ENCODE peak calls at places on chromosomes 5 and 9, in four cellular contexts. One of them, this sample, is unnamed.

GRCh38 chr9:1759901-1760300 is 255.2 kb upstream of the SMARCA2 start:
- DNase-seq in left ventricle myocardium inferior: no peak
- DNase-seq in MM.1S: peak
- DNase-seq in fibroblast of lung: no peak
- DNase-seq in this sample: no peak

GRCh38 chr9:100281069-100281468 is 71.7 kb downstream of the TEX10 start:
- DNase-seq in left ventricle myocardium inferior: no peak
- DNase-seq in MM.1S: no peak
- DNase-seq in fibroblast of lung: no peak
- DNase-seq in this sample: no peak

GRCh38 chr9:106878081-106878837 is 15.3 kb downstream of the ZNF462 start:
- DNase-seq in left ventricle myocardium inferior: no peak
- DNase-seq in MM.1S: no peak
- DNase-seq in fibroblast of lung: no peak
- DNase-seq in this sample: no peak

GRCh38 chr9:14661421-14662059 is 31.7 kb downstream of the ZDHHC21 start:
- DNase-seq in left ventricle myocardium inferior: no peak
- DNase-seq in MM.1S: peak
- DNase-seq in fibroblast of lung: peak
- DNase-seq in this sample: no peak

GRCh38 chr5:177023247-177023703 is 779 bp downstream of the ZNF346 start:
- DNase-seq in left ventricle myocardium inferior: no peak
- DNase-seq in MM.1S: no peak
- DNase-seq in fibroblast of lung: no peak
- DNase-seq in this sample: no peak

GRCh38 chr9:126705767-126706697 is 92.3 kb downstream of the LMX1B start:
- DNase-seq in left ventricle myocardium inferior: peak
- DNase-seq in MM.1S: peak
- DNase-seq in fibroblast of lung: peak
- DNase-seq in this sample: no peak

GRCh38 chr9:98344581-98344980 is 89.1 kb upstream of the TBC1D2 start:
- DNase-seq in left ventricle myocardium inferior: no peak
- DNase-seq in MM.1S: no peak
- DNase-seq in fibroblast of lung: no peak
- DNase-seq in this sample: no peak

GRCh38 chr9:37027582-37028424 is 6.3 kb downstream of the PAX5 start:
- DNase-seq in left ventricle myocardium inferior: peak
- DNase-seq in MM.1S: peak
- DNase-seq in fibroblast of lung: peak
- DNase-seq in this sample: no peak

GRCh38 chr5:31007672-31008071 is 185.8 kb upstream of the CDH6 start:
- DNase-seq in left ventricle myocardium inferior: no peak
- DNase-seq in MM.1S: no peak
- DNase-seq in fibroblast of lung: no peak
- DNase-seq in this sample: no peak

GRCh38 chr5:74363603-74364205 is 276.8 kb downstream of the ENC1 start:
- DNase-seq in left ventricle myocardium inferior: no peak
- DNase-seq in MM.1S: no peak
- DNase-seq in fibroblast of lung: no peak
- DNase-seq in this sample: no peak

GRCh38 chr5:116423091-116423490 is 151.5 kb downstream of the SEMA6A start:
- DNase-seq in left ventricle myocardium inferior: no peak
- DNase-seq in MM.1S: no peak
- DNase-seq in fibroblast of lung: no peak
- DNase-seq in this sample: no peak

GRCh38 chr9:20394928-20395327 is 227.4 kb downstream of the MLLT3 start:
- DNase-seq in left ventricle myocardium inferior: no peak
- DNase-seq in MM.1S: no peak
- DNase-seq in fibroblast of lung: no peak
- DNase-seq in this sample: no peak

GRCh38 chr5:103938151-103938671 is 375.6 kb upstream of the NUDT12 start:
- DNase-seq in left ventricle myocardium inferior: no peak
- DNase-seq in MM.1S: no peak
- DNase-seq in fibroblast of lung: peak
- DNase-seq in this sample: no peak

GRCh38 chr5:41788800-41789395 is 81.3 kb downstream of the OXCT1 start:
- DNase-seq in left ventricle myocardium inferior: no peak
- DNase-seq in MM.1S: no peak
- DNase-seq in fibroblast of lung: peak
- DNase-seq in this sample: peak

GRCh38 chr5:65858316-65858715 is 68.1 kb upstream of the ERBIN start:
- DNase-seq in left ventricle myocardium inferior: no peak
- DNase-seq in MM.1S: no peak
- DNase-seq in fibroblast of lung: no peak
- DNase-seq in this sample: no peak

GRCh38 chr5:95620870-95621838 is 1.3 kb downstream of the GPR150 start:
- DNase-seq in left ventricle myocardium inferior: peak
- DNase-seq in MM.1S: no peak
- DNase-seq in fibroblast of lung: no peak
- DNase-seq in this sample: no peak

GRCh38 chr9:133305731-133306130 is 30.3 kb downstream of the SURF6 start:
- DNase-seq in left ventricle myocardium inferior: no peak
- DNase-seq in MM.1S: no peak
- DNase-seq in fibroblast of lung: no peak
- DNase-seq in this sample: no peak

GRCh38 chr9:133237271-133237731 is 28.3 kb upstream of the OBP2B start:
- DNase-seq in left ventricle myocardium inferior: no peak
- DNase-seq in MM.1S: no peak
- DNase-seq in fibroblast of lung: no peak
- DNase-seq in this sample: no peak

GRCh38 chr9:96125624-96126023 is 176.4 kb downstream of the HSD17B3 start:
- DNase-seq in left ventricle myocardium inferior: no peak
- DNase-seq in MM.1S: no peak
- DNase-seq in fibroblast of lung: no peak
- DNase-seq in this sample: no peak

DNA sequence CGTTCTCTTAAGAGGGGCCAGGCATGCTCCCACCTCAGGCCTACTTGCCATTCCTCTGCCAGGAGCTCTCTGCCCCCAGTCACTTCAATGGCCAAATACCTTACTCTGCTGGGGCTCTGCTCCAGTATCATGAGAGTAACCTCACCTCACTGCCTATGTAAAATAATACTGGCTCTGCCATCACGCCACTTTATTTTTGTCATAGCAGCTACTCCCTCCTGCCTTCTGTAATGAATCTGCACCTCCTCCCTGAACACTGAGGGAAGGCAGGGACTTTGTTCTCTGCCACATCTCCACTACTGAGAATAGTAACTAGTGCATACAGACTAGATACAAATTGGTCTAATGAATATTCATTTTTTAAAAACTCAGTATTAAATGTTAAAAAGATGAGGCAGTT is 33.8 kb downstream of the MACROH2A1 start:
- DNase-seq in left ventricle myocardium inferior: no peak
- DNase-seq in MM.1S: no peak
- DNase-seq in fibroblast of lung: no peak
- DNase-seq in this sample: no peak
- TF ChIP-seq CTCF in left ventricle myocardium inferior: no peak
- TF ChIP-seq CTCF in MM.1S: no peak
- TF ChIP-seq CTCF in fibroblast of lung: no peak
- TF ChIP-seq CTCF in this sample: no peak

GRCh38 chr5:39420482-39421145 is 4.2 kb downstream of the DAB2 start:
- DNase-seq in left ventricle myocardium inferior: peak
- DNase-seq in MM.1S: no peak
- DNase-seq in fibroblast of lung: peak
- DNase-seq in this sample: no peak
- H3K4me3 ChIP-seq in left ventricle myocardium inferior: peak
- H3K4me3 ChIP-seq in MM.1S: no peak
- H3K4me3 ChIP-seq in fibroblast of lung: peak
- H3K4me3 ChIP-seq in this sample: peak

DNA sequence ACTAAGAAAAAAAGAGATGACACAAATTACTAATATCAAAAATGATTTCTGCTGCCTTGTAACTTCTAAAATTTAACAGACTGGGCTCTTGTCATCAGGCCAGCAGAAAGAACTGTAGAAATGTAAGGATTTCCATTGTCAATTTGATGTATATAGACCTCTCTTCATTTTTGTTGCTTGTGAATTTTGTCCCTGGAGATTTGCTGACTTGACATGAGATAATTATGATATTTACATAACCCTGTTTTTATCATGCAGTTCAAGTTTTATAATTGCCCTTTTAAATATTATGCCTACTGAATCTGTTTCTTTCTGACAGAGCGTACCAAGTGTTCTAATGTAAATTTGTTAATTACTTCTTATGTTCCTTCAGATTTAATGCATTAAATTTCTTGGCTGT is 23.9 kb downstream of the TMEM215 start:
- DNase-seq in left ventricle myocardium inferior: no peak
- DNase-seq in MM.1S: no peak
- DNase-seq in fibroblast of lung: no peak
- DNase-seq in this sample: no peak
- TF ChIP-seq CTCF in left ventricle myocardium inferior: no peak
- TF ChIP-seq CTCF in MM.1S: no peak
- TF ChIP-seq CTCF in fibroblast of lung: no peak
- TF ChIP-seq CTCF in this sample: no peak

DNA sequence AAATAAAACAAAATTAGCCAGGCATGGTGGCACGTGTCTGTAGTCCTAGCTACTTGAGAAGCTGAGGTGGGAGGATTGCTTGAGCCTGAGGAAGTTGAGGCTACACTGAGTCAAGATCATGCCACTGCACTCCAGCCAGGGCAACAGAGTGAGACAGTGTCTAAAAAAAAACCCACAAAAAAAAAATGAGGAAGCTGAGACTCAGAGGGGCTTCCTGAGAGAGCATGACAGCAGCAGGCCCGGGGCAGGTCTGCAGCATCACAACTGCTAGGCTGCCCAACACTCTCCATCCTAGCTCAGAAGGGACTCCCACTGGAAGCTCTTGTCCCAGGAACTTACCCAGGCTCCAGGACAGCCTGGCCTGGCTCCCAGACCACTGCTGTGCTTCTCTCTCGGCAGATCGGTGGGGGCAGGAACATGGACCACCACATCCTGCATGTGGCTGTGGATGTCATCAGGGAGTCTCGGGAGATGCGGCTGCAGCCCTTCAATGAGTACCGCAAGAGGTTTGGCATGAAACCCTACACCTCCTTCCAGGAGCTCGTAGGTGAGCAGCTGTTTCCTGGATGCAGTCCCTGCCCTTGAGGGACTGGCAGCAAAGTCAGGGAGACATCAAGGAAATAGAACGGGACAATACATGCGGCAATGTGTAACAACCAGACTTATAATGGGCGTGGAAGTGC is 19.1 kb downstream of the PTGS1 start:
- DNase-seq in left ventricle myocardium inferior: no peak
- DNase-seq in MM.1S: no peak
- DNase-seq in fibroblast of lung: no peak
- DNase-seq in this sample: no peak
- H3K4me3 ChIP-seq in left ventricle myocardium inferior: no peak
- H3K4me3 ChIP-seq in MM.1S: no peak
- H3K4me3 ChIP-seq in fibroblast of lung: no peak
- H3K4me3 ChIP-seq in this sample: no peak

DNA sequence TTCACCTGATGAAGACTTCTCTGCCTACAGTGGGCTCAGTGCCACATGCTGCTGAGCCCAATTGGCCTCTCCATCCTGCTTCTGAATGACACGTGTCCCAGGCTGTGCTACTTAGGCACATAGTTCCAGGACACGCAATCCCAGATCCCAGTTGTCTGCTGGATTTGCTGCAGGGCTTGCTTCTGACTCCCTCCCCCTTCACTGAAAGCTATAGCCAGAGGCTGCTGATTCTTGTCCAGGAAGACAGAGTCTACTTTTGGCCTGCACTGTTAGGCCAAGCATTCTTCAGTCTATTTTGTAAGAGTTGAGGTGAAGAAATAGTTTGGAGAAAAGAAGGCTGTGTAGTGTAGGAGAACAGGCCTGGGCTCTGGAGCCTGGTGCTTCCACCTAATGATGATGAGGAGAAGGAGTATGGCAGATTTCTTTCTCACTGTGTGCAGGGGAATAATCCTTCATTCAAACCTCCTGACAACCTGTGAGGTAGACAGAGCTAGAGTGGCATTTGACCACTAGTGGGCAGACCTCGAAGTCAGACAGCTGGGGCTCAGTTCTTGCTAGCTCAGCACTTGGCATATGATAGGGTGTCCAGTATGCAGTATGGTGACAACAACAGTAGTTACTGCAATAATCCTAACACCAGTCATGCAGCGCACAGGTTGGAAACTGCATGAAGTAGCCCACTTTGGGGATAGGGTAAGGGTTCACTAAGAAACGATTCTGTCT is 19.5 kb upstream of the ASPN start:
- DNase-seq in left ventricle myocardium inferior: peak
- DNase-seq in MM.1S: peak
- DNase-seq in fibroblast of lung: peak
- DNase-seq in this sample: no peak
- TF ChIP-seq CTCF in left ventricle myocardium inferior: peak
- TF ChIP-seq CTCF in MM.1S: peak
- TF ChIP-seq CTCF in fibroblast of lung: peak
- TF ChIP-seq CTCF in this sample: peak

DNA sequence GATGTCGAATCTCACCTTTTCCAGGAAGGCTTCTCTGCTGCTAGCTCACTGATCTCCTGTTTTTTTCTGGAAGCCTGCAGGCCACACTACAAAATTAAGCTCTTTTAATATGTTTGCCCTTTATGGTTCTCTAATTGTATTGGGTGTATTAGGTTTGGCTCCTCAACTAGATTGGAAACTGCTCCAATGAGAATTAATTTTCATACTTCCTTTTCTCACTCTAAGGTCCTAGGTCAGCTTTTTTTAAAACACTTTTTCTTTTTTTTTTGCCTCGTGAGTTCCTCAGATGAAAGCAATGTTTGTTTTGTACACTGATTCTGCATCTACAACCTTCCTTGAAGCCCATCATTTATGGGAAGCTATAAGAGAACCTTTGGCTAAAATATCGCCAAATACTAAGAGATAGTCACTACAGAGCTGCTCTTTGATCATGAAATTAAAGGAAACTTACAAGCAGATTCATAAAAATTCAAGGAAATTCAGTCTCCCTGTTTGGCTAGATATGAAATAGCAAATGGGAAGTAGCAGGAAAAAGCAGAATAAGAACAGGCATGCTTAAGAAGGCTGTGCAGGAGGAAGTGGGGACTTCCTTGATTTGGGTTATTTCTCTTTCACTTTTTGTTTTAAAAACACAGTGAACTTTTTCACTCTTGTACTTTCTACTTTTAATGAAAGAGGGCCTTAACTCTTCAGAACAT is 55.2 kb upstream of the FYB1 start:
- DNase-seq in left ventricle myocardium inferior: no peak
- DNase-seq in MM.1S: peak
- DNase-seq in fibroblast of lung: peak
- DNase-seq in this sample: no peak
- H3K4me3 ChIP-seq in left ventricle myocardium inferior: peak
- H3K4me3 ChIP-seq in MM.1S: peak
- H3K4me3 ChIP-seq in fibroblast of lung: no peak
- H3K4me3 ChIP-seq in this sample: no peak

This sample was measured in AG04449.